ENCODE peak calls at places on chromosomes 1 and 21, in eight cellular contexts. W is heart left ventricle, O is brain microvascular endothelial cell, C is adrenal gland, V is prostate gland, U is fibroblast of lung, L is PC-9, A is ovary. B is an unnamed sample. For H3K36me3, the result is how much of the 10 kb centered on the place peaks cover.

GRCh38 chr1:10528066-10529014 is 53.6 kb downstream of the PEX14 start:
- DNase-seq in W (peak), C (peak), A (no peak), L (peak), V (peak), U (peak), O (peak), B (peak)

GRCh38 chr1:30879940-30880339 is 28.6 kb downstream of the SDC3 start:
- DNase-seq in C (no peak), L (no peak), A (no peak), W (no peak), V (no peak), U (no peak), O (no peak), B (peak)

GRCh38 chr1:156233421-156234127 is 8.4 kb upstream of the BGLAP start:
- DNase-seq in U (peak), C (no peak), A (no peak), W (peak), L (no peak), V (no peak), O (peak), B (peak)

GRCh38 chr1:41558761-41559171 is 74.3 kb upstream of the EDN2 start:
- DNase-seq in L (no peak), O (no peak), V (no peak), W (peak), A (no peak), U (no peak), C (no peak), B (no peak)

GRCh38 chr1:112169517-112169916 is 180.0 kb upstream of the KCND3 start:
- DNase-seq in V (no peak), W (no peak), L (no peak), O (no peak), A (no peak), U (no peak), C (no peak), B (no peak)

GRCh38 chr1:2796890-2797740 is 4.4 kb downstream of the TTC34 start:
- DNase-seq in V (no peak), L (no peak), C (no peak), U (no peak), O (no peak), W (no peak), A (no peak), B (no peak)

GRCh38 chr1:14184346-14184963 is 414.0 kb upstream of the KAZN start:
- DNase-seq in W (no peak), U (no peak), V (peak), O (no peak), A (no peak), C (no peak), L (no peak), B (no peak)

GRCh38 chr1:28370220-28371010 is 875 bp downstream of the PHACTR4 start:
- DNase-seq in C (peak), O (peak), W (peak), A (no peak), U (peak), L (no peak), V (peak), B (peak)

GRCh38 chr1:231162300-231162969 is 577 bp downstream of the TRIM67 start:
- DNase-seq in C (peak), W (no peak), V (no peak), U (peak), L (no peak), A (peak), O (peak), B (no peak)

GRCh38 chr1:198650506-198650905 is 11.7 kb downstream of the PTPRC start:
- DNase-seq in V (no peak), W (no peak), U (no peak), O (no peak), A (no peak), L (no peak), C (no peak), B (no peak)

GRCh38 chr1:15680614-15681345 is 3.3 kb upstream of the PLEKHM2 start:
- DNase-seq in W (no peak), V (no peak), C (no peak), U (peak), L (peak), A (no peak), O (peak), B (peak)

GRCh38 chr1:41599912-41600311 is 115.4 kb upstream of the EDN2 start:
- DNase-seq in L (peak), V (no peak), O (peak), A (no peak), C (no peak), U (no peak), W (no peak), B (no peak)

GRCh38 chr1:204818998-204819397 is 51.7 kb upstream of the NFASC start:
- DNase-seq in V (no peak), C (peak), U (no peak), L (no peak), O (no peak), W (no peak), A (no peak), B (no peak)

GRCh38 chr1:19393051-19393450 is 80.9 kb downstream of the SLC66A1 start:
- DNase-seq in V (no peak), U (no peak), A (no peak), C (no peak), W (no peak), O (no peak), L (no peak), B (no peak)

GRCh38 chr1:61269648-61270047 is 187.3 kb downstream of the NFIA start:
- DNase-seq in U (no peak), A (no peak), O (no peak), W (no peak), L (no peak), C (no peak), V (no peak), B (no peak)

GRCh38 chr1:110647254-110647891 is 27.4 kb downstream of the KCNA3 start:
- DNase-seq in C (no peak), W (no peak), O (no peak), L (no peak), U (peak), A (no peak), V (no peak), B (no peak)

GRCh38 chr1:223639333-223639749 is 26.2 kb downstream of the CAPN8 start:
- DNase-seq in U (peak), W (no peak), O (no peak), C (no peak), V (no peak), A (no peak), L (peak), B (peak)

GRCh38 chr21:36039861-36040260 is 20.5 kb downstream of the SETD4 start:
- DNase-seq in L (no peak), W (no peak), C (no peak), A (no peak), U (no peak), O (no peak), V (no peak), B (no peak)

GRCh38 chr21:36044056-36044455 is 16.3 kb downstream of the SETD4 start:
- DNase-seq in U (no peak), O (no peak), L (no peak), C (no peak), W (no peak), V (peak), A (no peak), B (no peak)

GRCh38 chr21:36038701-36039497 is 21.4 kb downstream of the SETD4 start:
- DNase-seq in O (no peak), C (no peak), W (no peak), U (no peak), L (no peak), V (no peak), A (no peak), B (no peak)

GRCh38 chr21:36040389-36040788 is 19.9 kb downstream of the SETD4 start:
- DNase-seq in L (no peak), U (no peak), W (no peak), O (no peak), A (no peak), V (no peak), C (no peak), B (no peak)

DNA sequence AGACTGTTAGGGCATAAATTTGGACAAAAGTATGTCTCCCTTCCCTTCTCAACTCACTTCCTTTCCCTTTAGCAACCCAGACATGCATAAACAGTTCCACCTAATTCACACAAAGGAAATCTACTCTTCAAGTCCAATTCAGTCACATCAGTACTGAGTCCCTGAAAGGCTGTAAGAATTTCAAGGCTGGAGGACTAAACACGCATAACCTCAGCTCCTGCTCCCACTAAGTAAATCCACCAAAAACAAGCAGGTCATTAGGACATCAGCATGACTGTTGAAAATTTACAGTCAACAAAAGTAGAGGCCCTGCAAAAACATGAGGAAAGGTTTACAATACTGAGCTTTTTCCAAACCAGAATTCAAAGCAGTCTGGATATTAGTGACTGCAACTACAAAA is 18.4 kb downstream of the SETD4 start:
- DNase-seq in C (no peak), L (no peak), W (no peak), A (no peak), V (no peak), U (no peak), O (no peak), B (no peak)
- H3K36me3 ChIP-seq in C (half or more), L (under half), W (half or more), A (under half), V (under half), U (under half), O (half or more), B (under half)

DNA sequence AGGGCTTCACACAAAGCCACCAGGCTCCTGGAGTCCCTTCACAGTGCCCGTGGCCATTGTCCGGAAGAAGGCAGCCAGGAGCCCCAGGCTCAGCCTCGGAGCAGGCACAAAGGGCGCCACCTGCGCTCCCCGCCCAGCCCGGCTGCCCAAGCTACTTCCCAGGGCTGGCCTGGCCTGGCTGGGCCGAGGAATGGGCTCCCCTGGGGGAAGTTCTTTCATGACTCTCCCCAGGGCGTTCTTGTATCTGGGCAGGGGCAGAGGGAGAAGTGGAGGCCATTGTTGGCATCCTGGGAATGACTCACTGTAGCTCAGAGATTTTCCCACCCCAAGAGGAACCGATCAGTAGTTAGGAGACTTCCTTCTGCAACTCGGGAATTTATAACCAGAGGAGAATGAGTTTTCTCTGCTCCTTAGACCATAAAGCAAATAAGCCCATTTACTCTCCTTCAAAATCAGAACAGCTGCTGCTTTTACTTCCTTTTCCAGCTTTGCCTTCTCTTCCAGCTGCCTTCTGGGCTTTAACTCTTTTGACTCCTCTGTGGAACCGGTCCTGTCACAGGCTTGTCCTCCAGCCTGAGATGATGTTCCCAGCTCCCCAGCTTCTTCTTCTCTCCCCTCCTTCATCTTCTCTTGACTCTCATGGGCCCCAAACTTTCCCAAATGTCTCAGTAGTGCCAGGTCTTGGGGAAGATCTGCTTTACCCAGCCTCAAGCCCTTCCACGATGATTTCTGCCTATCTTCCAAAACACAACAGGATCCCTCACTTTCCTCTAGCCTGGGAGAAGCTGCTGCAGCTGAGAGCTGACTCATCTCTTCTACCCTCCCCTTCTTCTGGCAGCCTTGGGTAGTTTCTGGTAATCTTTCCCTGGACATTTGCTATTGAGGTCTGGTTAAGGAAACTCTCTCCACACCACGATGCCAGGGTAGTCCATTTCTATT is 118.7 kb upstream of the CD34 start:
- DNase-seq in A (peak), C (no peak), V (no peak), W (no peak), O (peak), U (peak), L (peak), B (no peak)
- H3K4me3 ChIP-seq in A (no peak), C (no peak), V (no peak), W (no peak), O (no peak), U (no peak), L (no peak), B (no peak)

GRCh38 chr1:60090662-60091061 is 17.1 kb upstream of the C1orf87 start:
- DNase-seq in A (no peak), U (no peak), V (no peak), O (no peak), W (no peak), C (no peak), L (no peak), B (no peak)

GRCh38 chr1:60088620-60089155 is 15.1 kb upstream of the C1orf87 start:
- DNase-seq in V (no peak), W (no peak), C (no peak), U (no peak), O (no peak), A (no peak), L (no peak), B (no peak)
- TF ChIP-seq CTCF in V (peak), W (no peak), C (no peak), U (peak), O (peak), A (no peak), L (peak), B (no peak)

DNA sequence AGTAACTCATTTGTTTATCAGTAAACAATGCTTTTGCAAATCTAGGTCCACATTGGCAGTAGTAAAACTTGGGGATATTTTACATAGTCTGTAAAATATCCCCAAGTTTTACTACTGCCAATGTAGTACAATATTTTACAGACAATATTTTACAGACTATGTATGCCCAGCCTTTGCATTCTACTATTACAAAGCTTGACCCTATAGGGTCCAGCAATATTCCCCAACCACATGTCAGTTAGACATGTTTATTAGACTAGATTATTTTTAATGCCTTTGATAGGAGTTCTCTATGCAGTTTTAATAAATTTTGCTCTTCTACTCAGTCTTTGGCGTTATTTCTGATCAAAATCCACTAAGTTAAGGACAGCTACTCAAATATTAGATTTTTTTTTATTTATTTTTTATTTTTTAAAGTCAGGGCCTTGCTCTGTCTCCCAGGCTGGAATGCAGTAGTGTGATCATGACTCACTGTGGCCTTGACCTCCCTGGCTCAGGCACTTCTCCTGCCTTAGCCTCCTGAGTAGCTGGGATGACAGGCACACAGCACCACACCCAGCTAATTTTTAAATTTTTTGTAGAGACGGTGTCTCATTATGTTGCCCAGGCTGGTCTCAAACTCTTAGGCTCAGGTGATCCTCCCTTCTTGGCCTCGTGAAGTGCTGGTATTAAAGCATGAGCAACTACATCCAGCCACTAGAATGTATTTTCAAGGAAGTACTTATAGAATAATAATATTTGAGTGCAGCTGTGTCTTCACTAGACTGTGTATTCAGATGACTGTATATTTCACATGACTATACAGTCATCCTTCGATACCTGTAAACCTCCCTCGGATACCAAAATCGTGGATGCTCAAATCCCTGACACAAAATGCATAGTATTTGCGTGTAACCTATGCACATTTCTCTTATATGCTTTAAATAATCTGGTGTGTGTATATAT is 19.8 kb downstream of the MIER1 start:
- DNase-seq in L (peak), C (peak), W (peak), O (peak), V (no peak), U (peak), A (peak), B (peak)
- H3K36me3 ChIP-seq in L (under half), C (under half), W (under half), O (under half), V (under half), U (under half), A (under half), B (under half)

GRCh38 chr1:26996665-26997064 is 3.2 kb downstream of the TRNP1 start:
- DNase-seq in V (no peak), L (no peak), C (no peak), W (no peak), A (no peak), O (no peak), U (no peak), B (no peak)
- H3K4me3 ChIP-seq in V (no peak), L (no peak), C (no peak), W (no peak), A (no peak), O (no peak), U (no peak), B (no peak)

DNA sequence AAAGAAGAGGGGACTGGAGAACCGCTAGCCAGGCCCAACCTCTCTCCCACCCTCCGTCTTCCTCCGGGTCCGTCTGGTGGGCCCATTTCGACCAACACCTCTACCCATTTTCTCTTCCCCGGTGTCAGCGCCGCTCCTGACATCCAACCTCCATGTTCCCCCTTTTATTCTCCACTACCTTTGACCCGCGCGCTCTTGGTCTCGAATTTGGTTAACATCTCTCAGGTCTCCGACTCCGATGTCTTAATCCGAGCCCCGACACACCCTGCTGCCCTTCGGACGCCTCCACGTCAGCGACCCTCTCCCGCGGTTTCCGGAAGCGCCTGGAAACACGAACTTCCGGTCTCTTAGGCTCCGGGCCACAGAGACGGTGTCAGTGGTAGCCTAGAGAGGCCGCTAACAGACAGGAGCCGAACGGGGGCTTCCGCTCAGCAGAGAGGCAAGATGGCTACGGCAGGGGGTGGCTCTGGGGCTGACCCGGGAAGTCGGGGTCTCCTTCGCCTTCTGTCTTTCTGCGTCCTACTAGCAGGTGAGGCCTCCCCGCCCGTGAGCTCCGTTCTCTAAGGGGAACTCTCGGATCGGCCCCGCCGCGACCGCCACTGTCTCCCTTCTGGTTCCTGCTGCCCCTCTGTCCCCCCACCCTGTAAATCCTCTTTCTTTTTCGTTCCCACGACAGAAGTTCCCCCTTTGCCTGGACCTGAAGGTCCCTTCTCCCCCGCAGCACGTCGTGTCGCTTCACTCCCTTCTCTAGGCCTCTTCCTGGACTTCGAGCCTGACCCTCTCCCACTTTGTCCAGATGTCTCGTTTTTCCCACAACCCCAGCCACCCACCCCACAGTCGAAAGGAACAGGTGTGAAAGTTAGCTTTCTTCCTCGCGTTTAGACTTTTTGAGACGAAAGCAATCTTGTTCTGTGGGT is at the start of the genes COPA and NCSTN:
- DNase-seq in V (peak), U (peak), W (peak), L (peak), O (peak), A (peak), C (peak), B (peak)
- TF ChIP-seq CTCF in V (peak), U (no peak), W (no peak), L (no peak), O (peak), A (no peak), C (no peak), B (peak)

GRCh38 chr1:169132512-169133227 is 26.2 kb downstream of the ATP1B1 start:
- DNase-seq in W (no peak), O (no peak), U (peak), A (no peak), V (no peak), C (no peak), L (no peak), B (peak)
- H3K36me3 ChIP-seq in W (under half), O (under half), U (under half), A (under half), V (under half), C (under half), L (under half), B (under half)